ENCODE peak calls at places on chromosomes 6 and 20, in nine cellular contexts. One of them, this sample, is unnamed.

GRCh38 chr6:168102093-168102985 is 23.3 kb upstream of the FRMD1 start:
- DNase-seq in upper lobe of left lung: no peak
- DNase-seq in thyroid gland: no peak
- DNase-seq in heart left ventricle: no peak
- DNase-seq in aorta: peak; percentile 51
- DNase-seq in fibroblast of lung: no peak
- DNase-seq in RWPE1: no peak
- DNase-seq in caudate nucleus: peak; percentile 19
- DNase-seq in ovary: no peak
- DNase-seq in this sample: no peak

GRCh38 chr20:24405810-24406209 is 63.6 kb upstream of the SYNDIG1 start:
- DNase-seq in fibroblast of lung: peak; percentile 41
- DNase-seq in RWPE1: no peak
- DNase-seq in ovary: no peak
- DNase-seq in caudate nucleus: no peak
- DNase-seq in thyroid gland: no peak
- DNase-seq in heart left ventricle: no peak
- DNase-seq in upper lobe of left lung: no peak
- DNase-seq in aorta: no peak
- DNase-seq in this sample: no peak

GRCh38 chr6:156190270-156190669 is 586.9 kb upstream of the ARID1B start:
- DNase-seq in upper lobe of left lung: no peak
- DNase-seq in RWPE1: no peak
- DNase-seq in fibroblast of lung: no peak
- DNase-seq in ovary: no peak
- DNase-seq in caudate nucleus: no peak
- DNase-seq in aorta: no peak
- DNase-seq in heart left ventricle: no peak
- DNase-seq in thyroid gland: peak; percentile 91
- DNase-seq in this sample: no peak

GRCh38 chr6:45327956-45328522 is at the start of gene RUNX2:
- DNase-seq in caudate nucleus: no peak
- DNase-seq in heart left ventricle: no peak
- DNase-seq in aorta: no peak
- DNase-seq in upper lobe of left lung: peak; percentile 27
- DNase-seq in RWPE1: no peak
- DNase-seq in fibroblast of lung: peak; percentile 99
- DNase-seq in ovary: no peak
- DNase-seq in thyroid gland: no peak
- DNase-seq in this sample: no peak

GRCh38 chr6:170020041-170020583 is 268.7 kb downstream of the ERMARD start:
- DNase-seq in thyroid gland: no peak
- DNase-seq in fibroblast of lung: no peak
- DNase-seq in ovary: no peak
- DNase-seq in heart left ventricle: peak; percentile 17
- DNase-seq in upper lobe of left lung: peak; percentile 18
- DNase-seq in RWPE1: no peak
- DNase-seq in caudate nucleus: no peak
- DNase-seq in aorta: peak; percentile 47
- DNase-seq in this sample: no peak

GRCh38 chr6:34391711-34392496 is 565 bp downstream of the NUDT3 start:
- DNase-seq in caudate nucleus: peak; percentile 53
- DNase-seq in thyroid gland: peak; percentile 62
- DNase-seq in heart left ventricle: peak; percentile 64
- DNase-seq in ovary: peak; percentile 63
- DNase-seq in aorta: peak; percentile 88
- DNase-seq in fibroblast of lung: peak; percentile 60
- DNase-seq in upper lobe of left lung: peak; percentile 53
- DNase-seq in RWPE1: peak; percentile 50
- DNase-seq in this sample: peak; percentile 41

GRCh38 chr6:121600389-121601233 is 165.2 kb downstream of the GJA1 start:
- DNase-seq in heart left ventricle: no peak
- DNase-seq in RWPE1: no peak
- DNase-seq in aorta: no peak
- DNase-seq in ovary: no peak
- DNase-seq in fibroblast of lung: no peak
- DNase-seq in thyroid gland: no peak
- DNase-seq in upper lobe of left lung: no peak
- DNase-seq in caudate nucleus: no peak
- DNase-seq in this sample: no peak

GRCh38 chr20:58623579-58624473 is 27.3 kb upstream of the STX16 start:
- DNase-seq in fibroblast of lung: peak; percentile 98
- DNase-seq in thyroid gland: no peak
- DNase-seq in ovary: peak; percentile 77
- DNase-seq in aorta: peak; percentile 92
- DNase-seq in caudate nucleus: no peak
- DNase-seq in upper lobe of left lung: no peak
- DNase-seq in RWPE1: peak; percentile 100
- DNase-seq in heart left ventricle: peak; percentile 61
- DNase-seq in this sample: no peak

GRCh38 chr20:32681175-32682084 is 7.7 kb upstream of the C20orf203 start:
- DNase-seq in caudate nucleus: no peak
- DNase-seq in RWPE1: peak; percentile 85
- DNase-seq in fibroblast of lung: peak; percentile 44
- DNase-seq in thyroid gland: no peak
- DNase-seq in ovary: no peak
- DNase-seq in aorta: no peak
- DNase-seq in upper lobe of left lung: no peak
- DNase-seq in heart left ventricle: no peak
- DNase-seq in this sample: no peak

GRCh38 chr6:35363293-35363750 is 21.0 kb downstream of the PPARD start:
- DNase-seq in caudate nucleus: no peak
- DNase-seq in aorta: peak; percentile 51
- DNase-seq in RWPE1: no peak
- DNase-seq in upper lobe of left lung: peak; percentile 31
- DNase-seq in ovary: no peak
- DNase-seq in heart left ventricle: peak; percentile 30
- DNase-seq in fibroblast of lung: peak; percentile 56
- DNase-seq in thyroid gland: no peak
- DNase-seq in this sample: no peak

GRCh38 chr6:127813682-127814027 is 87.2 kb downstream of the THEMIS start:
- DNase-seq in caudate nucleus: no peak
- DNase-seq in ovary: no peak
- DNase-seq in thyroid gland: no peak
- DNase-seq in heart left ventricle: no peak
- DNase-seq in upper lobe of left lung: no peak
- DNase-seq in fibroblast of lung: no peak
- DNase-seq in aorta: no peak
- DNase-seq in RWPE1: no peak
- DNase-seq in this sample: no peak

GRCh38 chr20:23783447-23783846 is 32.7 kb upstream of the CST1 start:
- DNase-seq in RWPE1: no peak
- DNase-seq in aorta: no peak
- DNase-seq in upper lobe of left lung: no peak
- DNase-seq in heart left ventricle: no peak
- DNase-seq in fibroblast of lung: no peak
- DNase-seq in ovary: no peak
- DNase-seq in caudate nucleus: no peak
- DNase-seq in thyroid gland: no peak
- DNase-seq in this sample: no peak

GRCh38 chr6:80771941-80772340 is 665.5 kb downstream of the BCKDHB start:
- DNase-seq in ovary: no peak
- DNase-seq in fibroblast of lung: peak; percentile 42
- DNase-seq in thyroid gland: no peak
- DNase-seq in caudate nucleus: no peak
- DNase-seq in heart left ventricle: no peak
- DNase-seq in upper lobe of left lung: no peak
- DNase-seq in RWPE1: peak; percentile 6
- DNase-seq in aorta: no peak
- DNase-seq in this sample: no peak

GRCh38 chr20:24970030-24970553 is 21.0 kb downstream of the CST7 start:
- DNase-seq in thyroid gland: no peak
- DNase-seq in fibroblast of lung: no peak
- DNase-seq in RWPE1: no peak
- DNase-seq in aorta: no peak
- DNase-seq in ovary: no peak
- DNase-seq in upper lobe of left lung: no peak
- DNase-seq in heart left ventricle: no peak
- DNase-seq in caudate nucleus: no peak
- DNase-seq in this sample: no peak

GRCh38 chr6:125511809-125512341 is 210.1 kb upstream of the HDDC2 start:
- DNase-seq in ovary: no peak
- DNase-seq in RWPE1: no peak
- DNase-seq in fibroblast of lung: peak; percentile 20
- DNase-seq in heart left ventricle: no peak
- DNase-seq in caudate nucleus: no peak
- DNase-seq in upper lobe of left lung: no peak
- DNase-seq in thyroid gland: no peak
- DNase-seq in aorta: no peak
- DNase-seq in this sample: no peak

GRCh38 chr20:36101201-36101600 is 53.3 kb upstream of the EPB41L1 start:
- DNase-seq in RWPE1: no peak
- DNase-seq in heart left ventricle: no peak
- DNase-seq in fibroblast of lung: no peak
- DNase-seq in ovary: no peak
- DNase-seq in aorta: no peak
- DNase-seq in thyroid gland: peak; percentile 79
- DNase-seq in caudate nucleus: no peak
- DNase-seq in upper lobe of left lung: peak; percentile 57
- DNase-seq in this sample: no peak
- H3K27ac ChIP-seq in RWPE1: peak overlapping the region; percentile 76
- H3K27ac ChIP-seq in heart left ventricle: no peak overlapping the region
- H3K27ac ChIP-seq in fibroblast of lung: no peak overlapping the region
- H3K27ac ChIP-seq in ovary: no peak overlapping the region
- H3K27ac ChIP-seq in aorta: no peak overlapping the region
- H3K27ac ChIP-seq in thyroid gland: peak overlapping the region; percentile 73
- H3K27ac ChIP-seq in caudate nucleus: no peak overlapping the region
- H3K27ac ChIP-seq in upper lobe of left lung: peak overlapping the region; percentile 45
- H3K27ac ChIP-seq in this sample: no peak overlapping the region

GRCh38 chr20:6993526-6993925 is 226.0 kb downstream of the BMP2 start:
- DNase-seq in aorta: no peak
- DNase-seq in fibroblast of lung: peak; percentile 32
- DNase-seq in thyroid gland: no peak
- DNase-seq in upper lobe of left lung: no peak
- DNase-seq in ovary: no peak
- DNase-seq in caudate nucleus: no peak
- DNase-seq in heart left ventricle: no peak
- DNase-seq in RWPE1: no peak
- DNase-seq in this sample: no peak

GRCh38 chr20:6999381-6999780 is 231.9 kb downstream of the BMP2 start:
- DNase-seq in RWPE1: no peak
- DNase-seq in aorta: no peak
- DNase-seq in ovary: no peak
- DNase-seq in heart left ventricle: no peak
- DNase-seq in thyroid gland: no peak
- DNase-seq in fibroblast of lung: no peak
- DNase-seq in upper lobe of left lung: peak; percentile 25
- DNase-seq in caudate nucleus: no peak
- DNase-seq in this sample: no peak

GRCh38 chr20:6993016-6993415 is 225.5 kb downstream of the BMP2 start:
- DNase-seq in RWPE1: peak; percentile 91
- DNase-seq in thyroid gland: no peak
- DNase-seq in aorta: no peak
- DNase-seq in heart left ventricle: no peak
- DNase-seq in upper lobe of left lung: no peak
- DNase-seq in fibroblast of lung: peak; percentile 86
- DNase-seq in caudate nucleus: no peak
- DNase-seq in ovary: no peak
- DNase-seq in this sample: no peak

DNA sequence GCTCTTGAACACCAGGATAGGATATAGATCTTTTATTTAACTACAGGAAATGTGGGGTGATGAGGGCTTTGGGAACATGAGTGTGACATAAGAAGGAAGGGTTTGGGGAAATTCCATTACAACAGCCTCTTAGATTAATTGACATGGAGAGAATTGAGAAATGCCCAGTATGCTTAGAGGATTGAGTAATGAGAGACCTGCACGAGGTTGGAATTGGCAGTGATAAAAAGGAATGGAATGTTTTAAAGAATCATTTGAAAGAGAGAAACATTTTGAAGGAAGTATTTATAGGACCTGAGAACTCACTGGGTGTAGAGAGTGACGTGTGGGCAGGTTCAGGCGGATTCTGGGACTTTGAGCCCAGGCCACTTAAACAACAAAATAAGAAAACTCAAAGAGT is 227.0 kb downstream of the BMP2 start:
- DNase-seq in fibroblast of lung: peak; percentile 79
- DNase-seq in heart left ventricle: no peak
- DNase-seq in thyroid gland: no peak
- DNase-seq in caudate nucleus: no peak
- DNase-seq in ovary: no peak
- DNase-seq in RWPE1: peak; percentile 90
- DNase-seq in upper lobe of left lung: peak; percentile 57
- DNase-seq in aorta: no peak
- DNase-seq in this sample: no peak
- H3K27ac ChIP-seq in fibroblast of lung: no peak overlapping the region
- H3K27ac ChIP-seq in heart left ventricle: no peak overlapping the region
- H3K27ac ChIP-seq in thyroid gland: no peak overlapping the region
- H3K27ac ChIP-seq in caudate nucleus: no peak overlapping the region
- H3K27ac ChIP-seq in ovary: no peak overlapping the region
- H3K27ac ChIP-seq in RWPE1: peak overlapping the region; percentile 21
- H3K27ac ChIP-seq in upper lobe of left lung: peak overlapping the region; percentile 66
- H3K27ac ChIP-seq in aorta: no peak overlapping the region
- H3K27ac ChIP-seq in this sample: no peak overlapping the region

DNA sequence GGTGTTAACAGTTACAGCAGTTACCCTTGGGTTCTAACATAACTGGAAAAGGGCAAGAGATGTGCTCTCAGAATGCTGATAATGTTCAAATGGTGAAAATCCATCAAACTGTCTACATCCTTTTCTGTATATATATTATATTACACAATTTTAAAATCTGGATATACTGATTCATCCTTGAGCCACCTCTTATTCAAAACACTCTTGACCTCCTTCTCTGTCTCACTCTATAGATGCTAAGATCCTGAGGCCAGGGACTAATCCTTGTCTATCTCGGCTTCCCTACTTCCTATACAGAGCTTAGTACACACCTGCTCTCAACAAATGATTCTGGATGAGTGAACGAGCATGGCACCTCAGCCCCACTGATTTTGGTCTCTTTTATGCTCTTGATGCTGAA is 47.3 kb downstream of the HIVEP2 start:
- DNase-seq in heart left ventricle: no peak
- DNase-seq in fibroblast of lung: no peak
- DNase-seq in aorta: no peak
- DNase-seq in RWPE1: no peak
- DNase-seq in caudate nucleus: no peak
- DNase-seq in ovary: no peak
- DNase-seq in upper lobe of left lung: no peak
- DNase-seq in thyroid gland: no peak
- DNase-seq in this sample: no peak
- H3K27ac ChIP-seq in heart left ventricle: no peak overlapping the region
- H3K27ac ChIP-seq in fibroblast of lung: no peak overlapping the region
- H3K27ac ChIP-seq in aorta: no peak overlapping the region
- H3K27ac ChIP-seq in RWPE1: no peak overlapping the region
- H3K27ac ChIP-seq in caudate nucleus: no peak overlapping the region
- H3K27ac ChIP-seq in ovary: no peak overlapping the region
- H3K27ac ChIP-seq in upper lobe of left lung: no peak overlapping the region
- H3K27ac ChIP-seq in thyroid gland: no peak overlapping the region
- H3K27ac ChIP-seq in this sample: no peak overlapping the region

DNA sequence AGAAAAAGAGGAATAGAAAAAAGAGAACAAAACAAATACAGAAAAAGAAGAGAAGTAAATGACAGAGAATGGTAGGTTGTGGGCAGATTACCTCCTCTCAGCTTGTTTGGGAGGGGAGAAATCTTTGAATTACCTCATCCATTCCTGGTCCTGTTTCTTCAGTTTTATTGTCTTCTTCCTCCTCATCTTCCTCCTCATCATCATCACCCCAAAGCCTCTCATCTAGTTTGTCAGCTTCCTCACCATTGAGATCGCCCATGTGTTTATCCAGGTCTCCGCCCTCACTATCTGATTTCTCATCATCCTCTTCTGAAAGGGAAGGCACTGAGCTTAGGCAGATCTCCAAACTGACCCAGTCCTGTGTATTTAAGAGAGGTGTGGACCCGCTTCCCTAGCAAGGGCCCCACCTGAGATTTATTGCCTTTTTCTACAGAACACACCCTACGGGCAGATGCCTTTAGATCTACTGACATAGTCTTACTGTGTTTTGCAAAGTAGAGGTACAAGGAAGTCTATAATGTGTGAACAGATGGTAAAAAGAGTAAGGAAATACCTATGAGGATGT is 24.2 kb upstream of the LYRM2 start:
- DNase-seq in RWPE1: no peak
- DNase-seq in fibroblast of lung: no peak
- DNase-seq in aorta: no peak
- DNase-seq in upper lobe of left lung: no peak
- DNase-seq in ovary: no peak
- DNase-seq in heart left ventricle: no peak
- DNase-seq in caudate nucleus: no peak
- DNase-seq in thyroid gland: no peak
- DNase-seq in this sample: no peak
- H3K27ac ChIP-seq in RWPE1: no peak overlapping the region
- H3K27ac ChIP-seq in fibroblast of lung: no peak overlapping the region
- H3K27ac ChIP-seq in aorta: no peak overlapping the region
- H3K27ac ChIP-seq in upper lobe of left lung: no peak overlapping the region
- H3K27ac ChIP-seq in ovary: no peak overlapping the region
- H3K27ac ChIP-seq in heart left ventricle: no peak overlapping the region
- H3K27ac ChIP-seq in caudate nucleus: no peak overlapping the region
- H3K27ac ChIP-seq in thyroid gland: no peak overlapping the region
- H3K27ac ChIP-seq in this sample: no peak overlapping the region